ENCODE peak calls at places on chromosomes 2 and 18, in ten cellular contexts. K, J, Z, U, X, H, C, R, Q and O are unnamed samples.

GRCh38 chr2:69372767-69373166 is 14.3 kb downstream of the GFPT1 start:
- DNase-seq in C (no peak), Z (no peak), K (no peak), Q (no peak), U (no peak), R (no peak), H (no peak), X (no peak), J (no peak), O (no peak)

GRCh38 chr2:238727585-238728321 is 120.1 kb upstream of the TWIST2 start:
- DNase-seq in K (no peak), X (no peak), H (no peak), Q (no peak), Z (no peak), R (peak; percentile 13), C (peak; percentile 98), J (peak; percentile 89), U (no peak), O (no peak)

GRCh38 chr2:196336715-196337617 is 165.6 kb upstream of the STK17B start:
- DNase-seq in J (no peak), Z (no peak), Q (peak; percentile 51), H (no peak), U (no peak), C (no peak), K (peak; percentile 14), X (no peak), R (no peak), O (peak; percentile 42)

GRCh38 chr2:215436705-215437570 is 1.1 kb upstream of the FN1 start:
- DNase-seq in C (no peak), R (peak; percentile 8), Q (peak; percentile 46), H (peak; percentile 80), X (no peak), J (no peak), U (no peak), Z (peak; percentile 32), K (no peak), O (no peak)

GRCh38 chr2:3208591-3208990 is 169.0 kb downstream of the EIPR1 start:
- DNase-seq in C (no peak), J (no peak), Q (peak; percentile 30), Z (no peak), X (no peak), U (no peak), K (no peak), R (no peak), H (no peak), O (no peak)

GRCh38 chr2:8477511-8478132 is 204.2 kb upstream of the ID2 start:
- DNase-seq in Q (peak; percentile 63), X (peak; percentile 70), K (peak; percentile 70), C (no peak), J (peak; percentile 61), H (no peak), R (no peak), Z (no peak), U (no peak), O (no peak)

GRCh38 chr18:27709344-27709743 is 467.6 kb downstream of the CDH2 start:
- DNase-seq in C (no peak), H (no peak), J (no peak), K (no peak), Q (no peak), U (no peak), R (no peak), Z (no peak), X (no peak), O (no peak)

GRCh38 chr2:160513120-160513519 is 19.5 kb upstream of the RBMS1 start:
- DNase-seq in K (no peak), J (no peak), H (no peak), Q (no peak), Z (no peak), U (no peak), X (no peak), C (no peak), R (no peak), O (no peak)

GRCh38 chr18:61750840-61751668 is 141.8 kb downstream of the RNF152 start:
- DNase-seq in U (no peak), J (no peak), X (no peak), R (no peak), C (no peak), K (no peak), H (no peak), Q (no peak), Z (no peak), O (no peak)

GRCh38 chr2:4715065-4715464 is 977.1 kb upstream of the SOX11 start:
- DNase-seq in Z (no peak), C (no peak), U (no peak), K (no peak), J (no peak), Q (no peak), H (no peak), X (no peak), R (no peak), O (no peak)

GRCh38 chr2:178084273-178084672 is 11.7 kb upstream of the PDE11A start:
- DNase-seq in Q (no peak), J (no peak), U (no peak), R (no peak), C (no peak), K (no peak), H (no peak), X (no peak), Z (no peak), O (peak; percentile 69)

GRCh38 chr2:236571161-236571560 is 1.5 kb downstream of the ACKR3 start:
- DNase-seq in H (peak; percentile 47), C (no peak), J (peak; percentile 55), Z (no peak), U (no peak), Q (peak; percentile 30), R (peak; percentile 39), X (no peak), K (no peak), O (no peak)

GRCh38 chr2:236570081-236570979 is 705 bp downstream of the ACKR3 start:
- DNase-seq in U (no peak), Q (peak; percentile 40), K (no peak), J (peak; percentile 60), R (no peak), C (no peak), Z (no peak), X (no peak), H (peak; percentile 16), O (peak; percentile 25)

GRCh38 chr2:236569593-236569973 is at the start of gene ACKR3:
- DNase-seq in Z (peak; percentile 76), C (peak; percentile 68), U (peak; percentile 75), K (no peak), X (peak; percentile 21), H (peak; percentile 92), Q (peak; percentile 93), R (peak; percentile 90), J (peak; percentile 92), O (peak; percentile 91)

GRCh38 chr2:236568068-236568921 is 1.3 kb upstream of the ACKR3 start:
- DNase-seq in C (no peak), R (peak; percentile 73), J (peak; percentile 80), Z (peak; percentile 50), Q (peak; percentile 71), X (no peak), H (peak; percentile 79), U (peak; percentile 38), K (no peak), O (peak; percentile 33)

DNA sequence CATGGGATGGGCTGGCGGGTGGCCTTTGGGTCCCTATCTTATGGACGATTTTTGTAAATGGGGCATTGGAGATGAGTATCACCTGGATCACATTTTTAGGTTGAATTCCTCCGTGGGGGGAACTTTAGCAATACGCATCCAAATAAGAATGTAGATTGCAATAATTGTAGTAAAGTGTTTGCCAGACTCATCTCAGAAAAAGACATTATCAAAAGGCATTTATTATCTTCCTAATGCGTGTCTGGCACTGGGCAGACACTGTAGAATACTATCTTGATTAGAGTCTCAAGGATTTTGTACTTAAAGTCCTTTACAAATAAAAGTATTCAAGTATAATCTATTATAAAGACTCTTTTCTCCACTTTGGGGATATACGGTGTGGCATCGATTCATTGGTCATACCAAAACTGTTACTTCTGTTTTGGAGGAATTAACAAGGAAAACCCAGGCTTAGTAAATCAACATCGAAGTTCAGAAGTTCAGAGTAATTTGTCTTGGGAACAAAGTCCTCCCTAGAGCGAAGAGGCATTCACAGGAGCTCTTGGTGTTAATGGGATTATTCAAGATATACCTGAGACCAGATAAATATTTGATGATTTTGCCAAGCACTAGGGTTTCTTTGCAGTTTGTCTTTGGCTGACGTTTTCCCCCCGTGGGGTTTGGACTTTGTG is 568 bp upstream of the ACKR3 start:
- DNase-seq in J (no peak), Q (no peak), X (no peak), U (no peak), H (no peak), R (no peak), C (no peak), Z (no peak), K (no peak), O (no peak)
- H3K4me3 ChIP-seq in J (peak overlapping the region; percentile 44), Q (peak overlapping the region; percentile 53), X (no peak overlapping the region), U (no peak overlapping the region), H (peak overlapping the region; percentile 93), R (peak overlapping the region; percentile 23), C (no peak overlapping the region), Z (peak overlapping the region; percentile 56), K (no peak overlapping the region), O (peak overlapping the region; percentile 57)

GRCh38 chr2:236790991-236791390 is 221.4 kb downstream of the ACKR3 start:
- DNase-seq in Z (no peak), K (no peak), X (no peak), Q (no peak), H (no peak), J (no peak), C (no peak), U (no peak), R (no peak), O (no peak)
- TF ChIP-seq CTCF in Z (no peak), K (no peak), X (no peak), Q (no peak), H (no peak), J (no peak), C (no peak), U (no peak), R (no peak), O (no peak)

DNA sequence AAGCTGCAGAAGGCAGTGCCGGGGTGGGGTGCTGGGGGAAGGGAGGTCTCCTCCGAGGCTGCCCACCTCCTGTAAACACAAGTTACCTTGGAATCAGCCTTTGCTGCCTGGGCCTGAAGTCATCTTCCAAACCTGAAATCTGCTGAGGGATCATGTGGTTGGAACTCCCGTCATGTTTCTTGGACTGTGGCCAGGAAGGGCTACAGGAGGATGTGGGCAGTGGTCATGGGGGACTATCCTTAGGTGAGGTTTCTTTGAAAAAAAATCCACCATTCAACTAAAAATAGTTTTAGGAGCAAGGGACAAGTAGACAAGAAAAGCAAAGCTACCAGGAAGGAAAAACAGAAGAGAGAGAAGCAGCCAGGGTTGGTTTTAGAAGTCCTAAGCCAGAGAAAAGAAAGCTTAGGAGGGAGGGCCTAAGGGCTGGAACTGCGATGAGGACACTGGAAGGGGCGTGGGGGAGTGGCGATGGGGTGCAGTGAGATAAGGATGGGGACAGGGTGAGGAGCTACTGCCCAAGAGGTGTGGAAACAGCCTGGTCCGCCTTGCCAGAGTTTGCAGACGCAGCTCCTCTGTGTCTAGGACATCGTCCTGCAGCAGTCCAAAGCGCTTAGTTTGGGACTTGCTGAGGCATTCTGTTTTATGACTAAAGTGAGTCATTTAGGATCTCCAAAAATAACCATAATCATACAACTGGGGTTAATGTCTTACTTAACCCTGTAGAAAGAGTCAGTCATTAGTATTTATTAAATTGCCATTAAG is 74.5 kb downstream of the CDK15 start:
- DNase-seq in H (no peak), X (no peak), Q (no peak), K (peak; percentile 11), C (peak; percentile 62), J (no peak), Z (no peak), R (peak; percentile 7), U (no peak), O (no peak)
- H3K4me3 ChIP-seq in H (no peak overlapping the region), X (no peak overlapping the region), Q (no peak overlapping the region), K (no peak overlapping the region), C (no peak overlapping the region), J (no peak overlapping the region), Z (no peak overlapping the region), R (no peak overlapping the region), U (no peak overlapping the region), O (no peak overlapping the region)

GRCh38 chr2:44920751-44921150 is 20.8 kb upstream of the SIX3 start:
- DNase-seq in J (no peak), C (no peak), K (no peak), R (no peak), X (no peak), H (no peak), U (no peak), Q (no peak), Z (no peak), O (no peak)
- TF ChIP-seq CTCF in J (no peak), C (no peak), K (no peak), R (no peak), X (no peak), H (peak; percentile 75), U (no peak), Q (no peak), Z (no peak), O (no peak)